ENCODE peak calls at places on chromosomes 7 and 10, in eight cellular contexts. A, L, X, N, M, R, J and V are unnamed samples.

GRCh38 chr7:74275401-74275881 is 13.8 kb upstream of the CLIP2 start:
- DNase-seq in M (peak), R (no peak), A (peak), J (no peak), N (peak), L (peak), X (no peak), V (no peak)

GRCh38 chr7:123770378-123770777 is 21.6 kb upstream of the WASL start:
- DNase-seq in A (no peak), J (no peak), M (peak), R (peak), X (peak), L (no peak), N (no peak), V (no peak)

GRCh38 chr10:34206078-34206477 is 609.0 kb downstream of the PARD3 start:
- DNase-seq in M (no peak), R (no peak), A (no peak), L (no peak), X (no peak), N (no peak), J (no peak), V (no peak)

GRCh38 chr10:87935290-87936141 is 72.1 kb downstream of the PTEN start:
- DNase-seq in N (no peak), L (no peak), R (peak), J (no peak), X (peak), A (no peak), M (no peak), V (no peak)

GRCh38 chr7:91263359-91264082 is 712 bp upstream of the FZD1 start:
- DNase-seq in M (peak), L (peak), A (peak), R (no peak), J (no peak), N (peak), X (peak), V (no peak)

GRCh38 chr7:20786779-20787651 is at the start of gene SP8:
- DNase-seq in A (peak), M (peak), R (no peak), X (no peak), N (peak), J (no peak), L (no peak), V (peak)

GRCh38 chr10:116882631-116883030 is 33.3 kb downstream of the ENO4 start:
- DNase-seq in J (no peak), R (no peak), N (no peak), X (no peak), A (no peak), M (no peak), L (no peak), V (no peak)

GRCh38 chr7:24574365-24574764 is 1.1 kb downstream of the PALS2 start:
- DNase-seq in L (no peak), A (no peak), R (peak), X (peak), N (no peak), M (peak), J (no peak), V (no peak)

GRCh38 chr10:58326967-58327381 is 7.8 kb upstream of the UBE2D1 start:
- DNase-seq in X (peak), L (peak), M (peak), A (no peak), R (peak), J (no peak), N (peak), V (no peak)

GRCh38 chr7:14069961-14070360 is 80.5 kb upstream of the ETV1 start:
- DNase-seq in L (no peak), A (no peak), J (no peak), X (no peak), R (no peak), N (no peak), M (no peak), V (no peak)

GRCh38 chr7:151309306-151309705 is 32.3 kb upstream of the NUB1 start:
- DNase-seq in A (no peak), M (peak), J (no peak), R (peak), N (no peak), X (peak), L (no peak), V (no peak)

GRCh38 chr10:71573562-71574300 is 145.8 kb downstream of the C10orf105 start:
- DNase-seq in A (no peak), M (no peak), N (no peak), J (no peak), R (no peak), X (no peak), L (no peak), V (no peak)

GRCh38 chr10:114271779-114272167 is 32.7 kb downstream of the VWA2 start:
- DNase-seq in J (peak), M (peak), L (no peak), A (no peak), N (no peak), R (peak), X (peak), V (no peak)

GRCh38 chr7:322111-322671 is 32.2 kb downstream of the FOXL3 start:
- DNase-seq in L (peak), M (peak), R (peak), X (peak), N (peak), A (peak), J (no peak), V (peak)

GRCh38 chr10:49303711-49304110 is 4.7 kb downstream of the C10orf71 start:
- DNase-seq in N (no peak), M (no peak), X (no peak), J (no peak), L (no peak), A (no peak), R (peak), V (no peak)

GRCh38 chr7:5435291-5436002 is 11.8 kb upstream of the TNRC18 start:
- DNase-seq in R (no peak), L (no peak), J (no peak), X (no peak), N (no peak), M (peak), A (no peak), V (no peak)

GRCh38 chr7:151375530-151376217 is 34.1 kb downstream of the NUB1 start:
- DNase-seq in J (no peak), X (no peak), N (no peak), L (no peak), A (no peak), R (no peak), M (no peak), V (peak)

GRCh38 chr10:95741807-95742528 is 14.0 kb upstream of the ENTPD1 start:
- DNase-seq in R (peak), X (no peak), L (no peak), A (no peak), J (no peak), M (peak), N (no peak), V (no peak)
- TF ChIP-seq CTCF in R (peak), X (no peak), L (no peak), A (no peak), J (no peak), M (no peak), N (peak), V (no peak)

GRCh38 chr10:103049237-103049636 is 131.1 kb downstream of the CNNM2 start:
- DNase-seq in J (no peak), A (no peak), M (no peak), X (no peak), N (no peak), L (no peak), R (no peak), V (no peak)

GRCh38 chr10:103057980-103058568 is 135.0 kb downstream of the NT5C2 start:
- DNase-seq in N (no peak), A (no peak), X (no peak), J (no peak), L (no peak), R (no peak), M (no peak), V (no peak)

GRCh38 chr10:103054621-103055020 is 136.5 kb downstream of the CNNM2 start:
- DNase-seq in J (no peak), M (no peak), R (no peak), N (no peak), A (no peak), L (no peak), X (no peak), V (no peak)

GRCh38 chr10:103055105-103055504 is 137.0 kb downstream of the CNNM2 start:
- DNase-seq in A (no peak), X (no peak), J (no peak), L (no peak), N (no peak), M (no peak), R (no peak), V (no peak)

GRCh38 chr10:103053659-103054581 is 135.8 kb downstream of the CNNM2 start:
- DNase-seq in M (peak), L (peak), N (peak), J (peak), R (peak), A (peak), X (peak), V (no peak)
- TF ChIP-seq CTCF in M (peak), L (no peak), N (peak), J (peak), R (peak), A (peak), X (peak), V (peak)

GRCh38 chr10:111113961-111114830 is 37.4 kb downstream of the ADRA2A start:
- DNase-seq in L (no peak), R (peak), N (peak), M (no peak), J (no peak), A (no peak), X (no peak), V (peak)
- TF ChIP-seq CTCF in L (no peak), R (no peak), N (no peak), M (no peak), J (no peak), A (no peak), X (no peak), V (no peak)

GRCh38 chr7:157604661-157605381 is 268.0 kb downstream of the DNAJB6 start:
- DNase-seq in L (no peak), A (no peak), X (no peak), M (no peak), R (no peak), J (no peak), N (no peak), V (no peak)

GRCh38 chr7:157602156-157602555 is 265.4 kb downstream of the DNAJB6 start:
- DNase-seq in J (no peak), N (no peak), L (no peak), M (no peak), X (no peak), R (no peak), A (no peak), V (no peak)

GRCh38 chr7:157602581-157602980 is 265.8 kb downstream of the DNAJB6 start:
- DNase-seq in X (no peak), A (no peak), L (no peak), M (no peak), R (no peak), J (no peak), N (no peak), V (no peak)

GRCh38 chr7:157603005-157603404 is 266.2 kb downstream of the DNAJB6 start:
- DNase-seq in L (no peak), X (no peak), A (no peak), R (no peak), N (no peak), M (no peak), J (no peak), V (no peak)

DNA sequence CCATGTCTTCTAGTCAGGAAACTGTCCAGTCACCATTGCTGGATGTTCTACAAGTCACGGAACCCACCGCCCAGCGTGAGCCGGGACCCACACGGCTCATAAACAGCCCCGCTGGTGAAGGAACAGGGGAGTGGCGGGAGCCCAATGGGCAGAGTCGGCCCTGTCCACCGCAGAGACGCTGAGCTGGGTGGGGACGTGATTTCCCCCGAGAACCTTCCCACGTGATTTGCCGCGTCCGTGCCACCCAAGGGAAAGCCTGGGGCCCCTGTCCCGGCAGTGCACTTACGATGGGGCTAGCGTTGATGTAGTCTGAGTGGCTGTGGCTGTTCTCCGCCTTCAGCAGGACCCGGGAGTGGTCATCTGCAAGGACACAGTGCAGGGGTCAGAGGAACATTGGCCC is 266.9 kb downstream of the DNAJB6 start:
- DNase-seq in J (no peak), X (no peak), N (no peak), L (no peak), M (no peak), R (no peak), A (no peak), V (no peak)
- TF ChIP-seq CTCF in J (no peak), X (no peak), N (no peak), L (no peak), M (no peak), R (no peak), A (no peak), V (no peak)